ENCODE peak calls at places on chromosome 16, in nine cellular contexts. H, B, Q, V, F, G, L, N and R are unnamed samples.

GRCh38 chr16:11956558-11956957 is 8.5 kb upstream of the TNFRSF17 start:
- DNase-seq in H (no peak), F (no peak), V (no peak), Q (no peak), B (no peak), N (no peak), G (no peak), L (no peak), R (no peak)

GRCh38 chr16:54140057-54140787 is 146.4 kb downstream of the IRX3 start:
- DNase-seq in F (peak; percentile 10), B (no peak), L (no peak), N (no peak), Q (no peak), H (no peak), V (no peak), G (peak; percentile 15), R (no peak)

GRCh38 chr16:78686601-78687000 is 587.1 kb downstream of the WWOX start:
- DNase-seq in H (no peak), F (no peak), L (no peak), B (no peak), G (no peak), V (no peak), Q (no peak), N (no peak), R (no peak)

GRCh38 chr16:88455610-88456355 is 2.7 kb downstream of the ZFPM1 start:
- DNase-seq in H (no peak), V (peak; percentile 57), B (peak; percentile 55), Q (peak; percentile 76), N (no peak), L (no peak), F (peak; percentile 60), G (peak; percentile 47), R (peak; percentile 79)

GRCh38 chr16:66706506-66706880 is 9.9 kb upstream of the CMTM4 start:
- DNase-seq in N (no peak), L (no peak), F (no peak), G (no peak), V (no peak), Q (no peak), B (no peak), H (peak; percentile 58), R (no peak)

GRCh38 chr16:81618661-81619060 is 160.4 kb upstream of the PLCG2 start:
- DNase-seq in L (no peak), B (no peak), G (peak; percentile 41), N (no peak), F (no peak), H (no peak), Q (peak; percentile 35), V (no peak), R (no peak)

GRCh38 chr16:66036162-66036561 is 330.3 kb upstream of the CDH5 start:
- DNase-seq in N (no peak), G (peak; percentile 34), L (no peak), H (no peak), B (no peak), Q (no peak), V (no peak), F (peak; percentile 20), R (no peak)

GRCh38 chr16:78127130-78127529 is 27.7 kb downstream of the WWOX start:
- DNase-seq in H (no peak), G (peak; percentile 40), B (no peak), L (no peak), F (peak; percentile 14), N (peak; percentile 16), Q (peak; percentile 15), V (no peak), R (no peak)

GRCh38 chr16:14194706-14195105 is 123.6 kb downstream of the MRTFB start:
- DNase-seq in F (no peak), B (no peak), G (no peak), H (no peak), V (no peak), Q (no peak), N (no peak), L (peak; percentile 75), R (no peak)

GRCh38 chr16:67431805-67432476 is 1.0 kb downstream of the HSD11B2 start:
- DNase-seq in F (no peak), H (no peak), L (no peak), N (no peak), Q (no peak), B (no peak), V (no peak), G (no peak), R (no peak)

GRCh38 chr16:3444032-3444388 is 530 bp downstream of the NAA60 start:
- DNase-seq in L (no peak), G (peak; percentile 72), F (peak; percentile 81), H (no peak), B (no peak), Q (peak; percentile 75), N (peak; percentile 59), V (no peak), R (no peak)

GRCh38 chr16:3696425-3697218 is 20.7 kb downstream of the TRAP1 start:
- DNase-seq in F (peak; percentile 86), V (no peak), L (no peak), H (no peak), N (peak; percentile 38), Q (peak; percentile 23), G (peak; percentile 54), B (no peak), R (no peak)

GRCh38 chr16:11585460-11586374 is 1.0 kb downstream of the LITAF start:
- DNase-seq in N (no peak), V (peak; percentile 32), L (no peak), H (no peak), B (no peak), Q (peak; percentile 14), G (no peak), F (no peak), R (no peak)

GRCh38 chr16:57165923-57166322 is 19.9 kb downstream of the PSME3IP1 start:
- DNase-seq in V (no peak), N (no peak), B (no peak), G (no peak), H (no peak), Q (no peak), L (no peak), F (peak; percentile 66), R (no peak)

GRCh38 chr16:57985204-57986121 is 14.5 kb upstream of the CNGB1 start:
- DNase-seq in B (no peak), V (no peak), G (no peak), N (no peak), Q (no peak), H (no peak), L (no peak), F (no peak), R (no peak)

GRCh38 chr16:69150146-69150865 is 17.9 kb downstream of the UTP4 start:
- DNase-seq in B (no peak), N (peak; percentile 60), Q (peak; percentile 89), V (peak; percentile 43), H (no peak), G (peak; percentile 86), L (peak; percentile 47), F (peak; percentile 90), R (peak; percentile 25)